ENCODE peak calls at places on chromosomes 3 and 15, in nine cellular contexts. D is lower leg skin; F is omental fat pad; C is stimulated activated CD4-positive, alpha-beta T cell treated with anti-CD3 and anti-CD28 coated beads, TNF-alpha, amount 100 ng/mL, for 24 hours; Q is spleen; M is stomach; S is astrocyte of the hippocampus; O is AG08396; R is NCI-H1105. P is an unnamed sample.

GRCh38 chr3:138016065-138016464 is 6.1 kb downstream of the CLDN18 start:
- DNase-seq in D (no peak), F (no peak), C (no peak), Q (no peak), M (no peak), S (no peak), O (no peak), R (no peak), P (no peak)

GRCh38 chr3:127544806-127545545 is 45.6 kb downstream of the TPRA1 start:
- DNase-seq in D (no peak), F (no peak), C (no peak), Q (no peak), M (no peak), S (no peak), O (no peak), R (no peak), P (no peak)

GRCh38 chr3:13043656-13044055 is 29.6 kb downstream of the IQSEC1 start:
- DNase-seq in D (no peak), F (no peak), C (no peak), Q (no peak), M (no peak), S (no peak), O (no peak), R (no peak), P (no peak)

GRCh38 chr3:187025656-187026320 is 95.5 kb downstream of the ST6GAL1 start:
- DNase-seq in D (no peak), F (no peak), C (no peak), Q (no peak), M (no peak), S (no peak), O (no peak), R (no peak), P (no peak)

GRCh38 chr15:90203922-90204321 is 2.8 kb downstream of the SEMA4B start:
- DNase-seq in D (no peak), F (no peak), C (no peak), Q (peak; percentile 65), M (no peak), S (peak; percentile 67), O (no peak), R (no peak), P (no peak)

GRCh38 chr3:136545664-136546266 is 206.4 kb downstream of the STAG1 start:
- DNase-seq in D (no peak), F (no peak), C (no peak), Q (no peak), M (no peak), S (peak; percentile 29), O (no peak), R (no peak), P (no peak)

GRCh38 chr15:25705430-25706115 is 157.6 kb downstream of the ATP10A start:
- DNase-seq in D (no peak), F (no peak), C (no peak), Q (peak; percentile 39), M (no peak), S (no peak), O (no peak), R (no peak), P (no peak)

GRCh38 chr3:98513136-98513535 is 9.6 kb downstream of the CLDND1 start:
- DNase-seq in D (peak; percentile 63), F (no peak), C (no peak), Q (no peak), M (no peak), S (peak; percentile 22), O (no peak), R (no peak), P (no peak)

GRCh38 chr3:47513125-47513929 is at the start of gene ELP6:
- DNase-seq in D (peak; percentile 95), F (peak; percentile 89), C (peak; percentile 93), Q (peak; percentile 98), M (peak; percentile 97), S (peak; percentile 98), O (peak; percentile 95), R (peak; percentile 83), P (peak; percentile 93)

GRCh38 chr15:64461577-64462162 is 1.3 kb downstream of the ZNF609 start:
- DNase-seq in D (no peak), F (no peak), C (no peak), Q (no peak), M (peak; percentile 28), S (no peak), O (peak; percentile 46), R (peak; percentile 44), P (no peak)

GRCh38 chr3:189635385-189635784 is 4.2 kb downstream of the TP63 start:
- DNase-seq in D (no peak), F (no peak), C (no peak), Q (no peak), M (no peak), S (no peak), O (no peak), R (no peak), P (no peak)

GRCh38 chr3:136336329-136337100 is 86.4 kb downstream of the PCCB start:
- DNase-seq in D (no peak), F (no peak), C (no peak), Q (no peak), M (no peak), S (peak; percentile 50), O (peak; percentile 57), R (no peak), P (no peak)

GRCh38 chr3:177811111-177811510 is 613.8 kb upstream of the TBL1XR1 start:
- DNase-seq in D (no peak), F (no peak), C (no peak), Q (no peak), M (no peak), S (no peak), O (no peak), R (no peak), P (no peak)

GRCh38 chr3:15585111-15585844 is 16.1 kb downstream of the HACL1 start:
- DNase-seq in D (no peak), F (no peak), C (no peak), Q (no peak), M (peak; percentile 41), S (no peak), O (no peak), R (no peak), P (no peak)

GRCh38 chr15:86624261-86625036 is 544.8 kb downstream of the AGBL1 start:
- DNase-seq in D (peak; percentile 24), F (no peak), C (peak; percentile 66), Q (no peak), M (no peak), S (peak; percentile 95), O (peak; percentile 60), R (peak; percentile 5), P (peak; percentile 95)

GRCh38 chr3:193984378-193984777 is 151.6 kb upstream of the HES1 start:
- DNase-seq in D (no peak), F (no peak), C (no peak), Q (no peak), M (no peak), S (no peak), O (no peak), R (no peak), P (no peak)

GRCh38 chr15:68234060-68234459 is 4.5 kb upstream of the CLN6 start:
- DNase-seq in D (peak; percentile 3), F (no peak), C (no peak), Q (no peak), M (peak; percentile 23), S (no peak), O (no peak), R (no peak), P (no peak)

GRCh38 chr3:134693226-134693625 is 42.4 kb upstream of the KY start:
- DNase-seq in D (no peak), F (no peak), C (no peak), Q (no peak), M (no peak), S (no peak), O (no peak), R (no peak), P (no peak)

GRCh38 chr3:182739619-182740018 is 53.7 kb upstream of the ATP11B start:
- DNase-seq in D (no peak), F (no peak), C (no peak), Q (no peak), M (no peak), S (no peak), O (no peak), R (no peak), P (no peak)

GRCh38 chr15:78479650-78480049 is 27.7 kb upstream of the HYKK start:
- DNase-seq in D (no peak), F (no peak), C (no peak), Q (no peak), M (no peak), S (no peak), O (no peak), R (no peak), P (no peak)

GRCh38 chr15:74784854-74785715 is 3.2 kb downstream of the CSK start:
- DNase-seq in D (no peak), F (no peak), C (no peak), Q (peak; percentile 66), M (no peak), S (no peak), O (no peak), R (no peak), P (no peak)

GRCh38 chr15:31235298-31236183 is 91.1 kb upstream of the KLF13 start:
- DNase-seq in D (no peak), F (peak; percentile 43), C (no peak), Q (peak; percentile 63), M (peak; percentile 59), S (peak; percentile 55), O (no peak), R (peak; percentile 83), P (peak; percentile 55)

GRCh38 chr15:57184502-57184901 is 191.8 kb upstream of the CGNL1 start:
- DNase-seq in D (no peak), F (no peak), C (no peak), Q (no peak), M (no peak), S (no peak), O (no peak), R (no peak), P (no peak)

GRCh38 chr3:129794319-129795201 is 99.0 kb downstream of the TMCC1 start:
- DNase-seq in D (peak; percentile 30), F (no peak), C (no peak), Q (peak; percentile 78), M (peak; percentile 58), S (peak; percentile 84), O (no peak), R (peak; percentile 92), P (peak; percentile 15)